ENCODE peak calls at places on chromosomes 7 and 10, in six cellular contexts. One of them, this sample, is unnamed.

GRCh38 chr10:7972367-7972766 is 82.1 kb upstream of the GATA3 start:
- DNase-seq in CD4-positive, alpha-beta T cell: no peak
- DNase-seq in posterior cingulate gyrus: no peak
- DNase-seq in ACHN: no peak
- DNase-seq in pancreas: no peak
- DNase-seq in NCI-H1105 treated with DMSO at 0.1 percent for 48 hours: no peak
- DNase-seq in this sample: no peak

GRCh38 chr7:24227603-24228359 is 56.2 kb upstream of the NPY start:
- DNase-seq in ACHN: no peak
- DNase-seq in CD4-positive, alpha-beta T cell: no peak
- DNase-seq in posterior cingulate gyrus: no peak
- DNase-seq in NCI-H1105 treated with DMSO at 0.1 percent for 48 hours: no peak
- DNase-seq in pancreas: no peak
- DNase-seq in this sample: no peak

GRCh38 chr7:31910191-31910590 is 160.0 kb downstream of the PDE1C start:
- DNase-seq in ACHN: no peak
- DNase-seq in CD4-positive, alpha-beta T cell: no peak
- DNase-seq in posterior cingulate gyrus: no peak
- DNase-seq in pancreas: no peak
- DNase-seq in NCI-H1105 treated with DMSO at 0.1 percent for 48 hours: no peak
- DNase-seq in this sample: no peak

GRCh38 chr7:17029150-17029549 is 147.4 kb upstream of the AGR3 start:
- DNase-seq in NCI-H1105 treated with DMSO at 0.1 percent for 48 hours: no peak
- DNase-seq in posterior cingulate gyrus: no peak
- DNase-seq in pancreas: no peak
- DNase-seq in ACHN: no peak
- DNase-seq in CD4-positive, alpha-beta T cell: no peak
- DNase-seq in this sample: no peak

GRCh38 chr10:110081914-110082313 is 74.1 kb downstream of the ADD3 start:
- DNase-seq in CD4-positive, alpha-beta T cell: no peak
- DNase-seq in pancreas: peak
- DNase-seq in NCI-H1105 treated with DMSO at 0.1 percent for 48 hours: no peak
- DNase-seq in ACHN: no peak
- DNase-seq in posterior cingulate gyrus: peak
- DNase-seq in this sample: peak

GRCh38 chr10:78817361-78817760 is 251.4 kb upstream of the ZMIZ1 start:
- DNase-seq in NCI-H1105 treated with DMSO at 0.1 percent for 48 hours: no peak
- DNase-seq in CD4-positive, alpha-beta T cell: no peak
- DNase-seq in pancreas: no peak
- DNase-seq in ACHN: no peak
- DNase-seq in posterior cingulate gyrus: no peak
- DNase-seq in this sample: no peak

GRCh38 chr7:102042016-102042656 is 224.7 kb downstream of the CUX1 start:
- DNase-seq in posterior cingulate gyrus: no peak
- DNase-seq in ACHN: peak
- DNase-seq in pancreas: no peak
- DNase-seq in NCI-H1105 treated with DMSO at 0.1 percent for 48 hours: no peak
- DNase-seq in CD4-positive, alpha-beta T cell: no peak
- DNase-seq in this sample: peak

GRCh38 chr7:157944051-157944450 is 607.2 kb downstream of the DNAJB6 start:
- DNase-seq in CD4-positive, alpha-beta T cell: no peak
- DNase-seq in posterior cingulate gyrus: no peak
- DNase-seq in NCI-H1105 treated with DMSO at 0.1 percent for 48 hours: no peak
- DNase-seq in ACHN: no peak
- DNase-seq in pancreas: no peak
- DNase-seq in this sample: no peak

GRCh38 chr7:142629588-142630260 is 119.5 kb upstream of the PRSS1 start:
- DNase-seq in pancreas: no peak
- DNase-seq in CD4-positive, alpha-beta T cell: no peak
- DNase-seq in posterior cingulate gyrus: no peak
- DNase-seq in NCI-H1105 treated with DMSO at 0.1 percent for 48 hours: no peak
- DNase-seq in ACHN: no peak
- DNase-seq in this sample: peak

GRCh38 chr7:97024209-97025129 is at the start of gene DLX5:
- DNase-seq in CD4-positive, alpha-beta T cell: no peak
- DNase-seq in posterior cingulate gyrus: peak
- DNase-seq in ACHN: no peak
- DNase-seq in NCI-H1105 treated with DMSO at 0.1 percent for 48 hours: peak
- DNase-seq in pancreas: no peak
- DNase-seq in this sample: peak

GRCh38 chr10:3426190-3426845 is 253.7 kb upstream of the PITRM1 start:
- DNase-seq in ACHN: peak
- DNase-seq in CD4-positive, alpha-beta T cell: no peak
- DNase-seq in NCI-H1105 treated with DMSO at 0.1 percent for 48 hours: no peak
- DNase-seq in posterior cingulate gyrus: no peak
- DNase-seq in pancreas: no peak
- DNase-seq in this sample: peak

GRCh38 chr7:133339772-133340171 is 86.9 kb downstream of the EXOC4 start:
- DNase-seq in ACHN: no peak
- DNase-seq in NCI-H1105 treated with DMSO at 0.1 percent for 48 hours: no peak
- DNase-seq in CD4-positive, alpha-beta T cell: no peak
- DNase-seq in pancreas: no peak
- DNase-seq in posterior cingulate gyrus: no peak
- DNase-seq in this sample: no peak

GRCh38 chr10:24238527-24239247 is 29.7 kb downstream of the KIAA1217 start:
- DNase-seq in pancreas: peak
- DNase-seq in CD4-positive, alpha-beta T cell: no peak
- DNase-seq in posterior cingulate gyrus: no peak
- DNase-seq in NCI-H1105 treated with DMSO at 0.1 percent for 48 hours: peak
- DNase-seq in ACHN: no peak
- DNase-seq in this sample: no peak

GRCh38 chr7:157400171-157400860 is 63.5 kb downstream of the DNAJB6 start:
- DNase-seq in posterior cingulate gyrus: no peak
- DNase-seq in CD4-positive, alpha-beta T cell: no peak
- DNase-seq in ACHN: no peak
- DNase-seq in pancreas: no peak
- DNase-seq in NCI-H1105 treated with DMSO at 0.1 percent for 48 hours: no peak
- DNase-seq in this sample: no peak

GRCh38 chr10:58352956-58353610 is 18.3 kb downstream of the UBE2D1 start:
- DNase-seq in pancreas: no peak
- DNase-seq in posterior cingulate gyrus: no peak
- DNase-seq in CD4-positive, alpha-beta T cell: no peak
- DNase-seq in NCI-H1105 treated with DMSO at 0.1 percent for 48 hours: no peak
- DNase-seq in ACHN: no peak
- DNase-seq in this sample: no peak

GRCh38 chr7:4809091-4809591 is 33.7 kb downstream of the AP5Z1 start:
- DNase-seq in CD4-positive, alpha-beta T cell: no peak
- DNase-seq in NCI-H1105 treated with DMSO at 0.1 percent for 48 hours: no peak
- DNase-seq in pancreas: no peak
- DNase-seq in posterior cingulate gyrus: no peak
- DNase-seq in ACHN: no peak
- DNase-seq in this sample: no peak

GRCh38 chr7:113143486-113144257 is 25.3 kb upstream of the SMIM30 start:
- DNase-seq in ACHN: no peak
- DNase-seq in pancreas: no peak
- DNase-seq in posterior cingulate gyrus: no peak
- DNase-seq in CD4-positive, alpha-beta T cell: no peak
- DNase-seq in NCI-H1105 treated with DMSO at 0.1 percent for 48 hours: no peak
- DNase-seq in this sample: no peak

GRCh38 chr7:35015346-35015859 is 21.9 kb downstream of the DPY19L1 start:
- DNase-seq in ACHN: no peak
- DNase-seq in posterior cingulate gyrus: no peak
- DNase-seq in pancreas: no peak
- DNase-seq in CD4-positive, alpha-beta T cell: no peak
- DNase-seq in NCI-H1105 treated with DMSO at 0.1 percent for 48 hours: no peak
- DNase-seq in this sample: no peak

GRCh38 chr10:121617176-121617575 is 18.9 kb upstream of the FGFR2 start:
- DNase-seq in CD4-positive, alpha-beta T cell: no peak
- DNase-seq in pancreas: no peak
- DNase-seq in NCI-H1105 treated with DMSO at 0.1 percent for 48 hours: no peak
- DNase-seq in posterior cingulate gyrus: peak
- DNase-seq in ACHN: no peak
- DNase-seq in this sample: no peak

GRCh38 chr10:1134156-1134555 is 78.0 kb downstream of the WDR37 start:
- DNase-seq in pancreas: no peak
- DNase-seq in CD4-positive, alpha-beta T cell: no peak
- DNase-seq in NCI-H1105 treated with DMSO at 0.1 percent for 48 hours: no peak
- DNase-seq in posterior cingulate gyrus: no peak
- DNase-seq in ACHN: no peak
- DNase-seq in this sample: no peak

GRCh38 chr10:68080853-68081431 is 5.9 kb upstream of the HERC4 start:
- DNase-seq in posterior cingulate gyrus: no peak
- DNase-seq in NCI-H1105 treated with DMSO at 0.1 percent for 48 hours: no peak
- DNase-seq in pancreas: no peak
- DNase-seq in ACHN: no peak
- DNase-seq in CD4-positive, alpha-beta T cell: no peak
- DNase-seq in this sample: no peak

GRCh38 chr7:136023134-136023869 is 46.1 kb upstream of the MTPN start:
- DNase-seq in NCI-H1105 treated with DMSO at 0.1 percent for 48 hours: peak
- DNase-seq in posterior cingulate gyrus: no peak
- DNase-seq in CD4-positive, alpha-beta T cell: no peak
- DNase-seq in ACHN: no peak
- DNase-seq in pancreas: no peak
- DNase-seq in this sample: no peak

GRCh38 chr7:69276011-69276729 is 322.1 kb upstream of the AUTS2 start:
- DNase-seq in ACHN: no peak
- DNase-seq in NCI-H1105 treated with DMSO at 0.1 percent for 48 hours: no peak
- DNase-seq in posterior cingulate gyrus: peak
- DNase-seq in pancreas: no peak
- DNase-seq in CD4-positive, alpha-beta T cell: no peak
- DNase-seq in this sample: no peak

GRCh38 chr7:2269468-2270460 is 27.7 kb downstream of the NUDT1 start:
- DNase-seq in CD4-positive, alpha-beta T cell: no peak
- DNase-seq in NCI-H1105 treated with DMSO at 0.1 percent for 48 hours: no peak
- DNase-seq in pancreas: no peak
- DNase-seq in posterior cingulate gyrus: no peak
- DNase-seq in ACHN: no peak
- DNase-seq in this sample: no peak

GRCh38 chr10:79273603-79274002 is 73.7 kb upstream of the PPIF start:
- DNase-seq in ACHN: no peak
- DNase-seq in NCI-H1105 treated with DMSO at 0.1 percent for 48 hours: no peak
- DNase-seq in posterior cingulate gyrus: no peak
- DNase-seq in pancreas: no peak
- DNase-seq in CD4-positive, alpha-beta T cell: no peak
- DNase-seq in this sample: no peak

GRCh38 chr7:143388491-143389101 is 7.5 kb downstream of the ZYX start:
- DNase-seq in pancreas: no peak
- DNase-seq in CD4-positive, alpha-beta T cell: no peak
- DNase-seq in ACHN: no peak
- DNase-seq in NCI-H1105 treated with DMSO at 0.1 percent for 48 hours: no peak
- DNase-seq in posterior cingulate gyrus: no peak
- DNase-seq in this sample: no peak

GRCh38 chr10:113958631-113959382 is 84.9 kb upstream of the ADRB1 start:
- DNase-seq in ACHN: peak
- DNase-seq in CD4-positive, alpha-beta T cell: no peak
- DNase-seq in posterior cingulate gyrus: peak
- DNase-seq in NCI-H1105 treated with DMSO at 0.1 percent for 48 hours: no peak
- DNase-seq in pancreas: no peak
- DNase-seq in this sample: peak

GRCh38 chr7:99730262-99730810 is 4.7 kb downstream of the CYP3A7 start:
- DNase-seq in pancreas: no peak
- DNase-seq in NCI-H1105 treated with DMSO at 0.1 percent for 48 hours: no peak
- DNase-seq in CD4-positive, alpha-beta T cell: no peak
- DNase-seq in ACHN: no peak
- DNase-seq in posterior cingulate gyrus: no peak
- DNase-seq in this sample: no peak

GRCh38 chr7:41401833-41402232 is 301.1 kb downstream of the INHBA start:
- DNase-seq in NCI-H1105 treated with DMSO at 0.1 percent for 48 hours: no peak
- DNase-seq in CD4-positive, alpha-beta T cell: no peak
- DNase-seq in ACHN: no peak
- DNase-seq in pancreas: no peak
- DNase-seq in posterior cingulate gyrus: no peak
- DNase-seq in this sample: no peak

GRCh38 chr7:46478046-46478445 is 557.0 kb upstream of the IGFBP3 start:
- DNase-seq in ACHN: peak
- DNase-seq in CD4-positive, alpha-beta T cell: no peak
- DNase-seq in posterior cingulate gyrus: no peak
- DNase-seq in pancreas: no peak
- DNase-seq in NCI-H1105 treated with DMSO at 0.1 percent for 48 hours: no peak
- DNase-seq in this sample: peak

GRCh38 chr10:132550366-132551092 is 12.9 kb downstream of the INPP5A start:
- DNase-seq in pancreas: peak
- DNase-seq in ACHN: no peak
- DNase-seq in posterior cingulate gyrus: no peak
- DNase-seq in CD4-positive, alpha-beta T cell: no peak
- DNase-seq in NCI-H1105 treated with DMSO at 0.1 percent for 48 hours: no peak
- DNase-seq in this sample: no peak

GRCh38 chr7:157602581-157602980 is 265.8 kb downstream of the DNAJB6 start:
- DNase-seq in NCI-H1105 treated with DMSO at 0.1 percent for 48 hours: no peak
- DNase-seq in ACHN: no peak
- DNase-seq in pancreas: no peak
- DNase-seq in posterior cingulate gyrus: no peak
- DNase-seq in CD4-positive, alpha-beta T cell: no peak
- DNase-seq in this sample: no peak

GRCh38 chr10:81116201-81116600 is 578.5 kb downstream of the SH2D4B start:
- DNase-seq in posterior cingulate gyrus: no peak
- DNase-seq in NCI-H1105 treated with DMSO at 0.1 percent for 48 hours: no peak
- DNase-seq in CD4-positive, alpha-beta T cell: no peak
- DNase-seq in pancreas: no peak
- DNase-seq in ACHN: peak
- DNase-seq in this sample: peak

GRCh38 chr10:16954280-16955030 is 137.2 kb upstream of the RSU1 start:
- DNase-seq in pancreas: no peak
- DNase-seq in posterior cingulate gyrus: no peak
- DNase-seq in NCI-H1105 treated with DMSO at 0.1 percent for 48 hours: no peak
- DNase-seq in CD4-positive, alpha-beta T cell: no peak
- DNase-seq in ACHN: no peak
- DNase-seq in this sample: no peak

This sample was measured in HT1080.